ENCODE peak calls at places on chromosomes 1 and 21, in seven cellular contexts. One of them, this sample, is unnamed.

GRCh38 chr1:192609110-192610079 is 26.6 kb upstream of the RGS13 start:
- DNase-seq in progenitor cell of endocrine pancreas: no peak
- DNase-seq in thoracic aorta: peak; percentile 7
- DNase-seq in colonic mucosa: peak; percentile 50
- DNase-seq in IMR-90: no peak
- DNase-seq in H9: no peak
- DNase-seq in heart right ventricle: peak; percentile 9
- DNase-seq in this sample: peak; percentile 60

GRCh38 chr1:247857069-247857985 is at the start of gene TRIM58:
- DNase-seq in progenitor cell of endocrine pancreas: peak; percentile 50
- DNase-seq in thoracic aorta: no peak
- DNase-seq in colonic mucosa: peak; percentile 76
- DNase-seq in IMR-90: no peak
- DNase-seq in H9: no peak
- DNase-seq in heart right ventricle: no peak
- DNase-seq in this sample: peak; percentile 69

GRCh38 chr1:214538497-214538896 is 12.9 kb downstream of the PTPN14 start:
- DNase-seq in progenitor cell of endocrine pancreas: no peak
- DNase-seq in thoracic aorta: no peak
- DNase-seq in colonic mucosa: no peak
- DNase-seq in IMR-90: no peak
- DNase-seq in H9: no peak
- DNase-seq in heart right ventricle: no peak
- DNase-seq in this sample: no peak

GRCh38 chr1:62407398-62408009 is 29.3 kb upstream of the USP1 start:
- DNase-seq in progenitor cell of endocrine pancreas: no peak
- DNase-seq in thoracic aorta: no peak
- DNase-seq in colonic mucosa: peak; percentile 31
- DNase-seq in IMR-90: peak; percentile 55
- DNase-seq in H9: no peak
- DNase-seq in heart right ventricle: peak; percentile 38
- DNase-seq in this sample: no peak

GRCh38 chr21:43928726-43929125 is 63.7 kb downstream of the AGPAT3 start:
- DNase-seq in progenitor cell of endocrine pancreas: no peak
- DNase-seq in thoracic aorta: no peak
- DNase-seq in colonic mucosa: peak; percentile 74
- DNase-seq in IMR-90: no peak
- DNase-seq in H9: no peak
- DNase-seq in heart right ventricle: no peak
- DNase-seq in this sample: peak; percentile 62

GRCh38 chr1:54606990-54607325 is 16.4 kb downstream of the FAM151A start:
- DNase-seq in progenitor cell of endocrine pancreas: no peak
- DNase-seq in thoracic aorta: no peak
- DNase-seq in colonic mucosa: no peak
- DNase-seq in IMR-90: no peak
- DNase-seq in H9: no peak
- DNase-seq in heart right ventricle: no peak
- DNase-seq in this sample: no peak

GRCh38 chr1:243525085-243525487 is 269.2 kb downstream of the SDCCAG8 start:
- DNase-seq in progenitor cell of endocrine pancreas: no peak
- DNase-seq in thoracic aorta: no peak
- DNase-seq in colonic mucosa: no peak
- DNase-seq in IMR-90: peak; percentile 87
- DNase-seq in H9: no peak
- DNase-seq in heart right ventricle: no peak
- DNase-seq in this sample: no peak

GRCh38 chr1:164801791-164802572 is 243.0 kb downstream of the PBX1 start:
- DNase-seq in progenitor cell of endocrine pancreas: no peak
- DNase-seq in thoracic aorta: no peak
- DNase-seq in colonic mucosa: no peak
- DNase-seq in IMR-90: no peak
- DNase-seq in H9: no peak
- DNase-seq in heart right ventricle: no peak
- DNase-seq in this sample: no peak

GRCh38 chr1:77585610-77586314 is 96.7 kb downstream of the ZZZ3 start:
- DNase-seq in progenitor cell of endocrine pancreas: no peak
- DNase-seq in thoracic aorta: no peak
- DNase-seq in colonic mucosa: no peak
- DNase-seq in IMR-90: no peak
- DNase-seq in H9: no peak
- DNase-seq in heart right ventricle: no peak
- DNase-seq in this sample: no peak

GRCh38 chr1:12158362-12159092 is 8.3 kb upstream of the TNFRSF1B start:
- DNase-seq in progenitor cell of endocrine pancreas: no peak
- DNase-seq in thoracic aorta: no peak
- DNase-seq in colonic mucosa: no peak
- DNase-seq in IMR-90: no peak
- DNase-seq in H9: no peak
- DNase-seq in heart right ventricle: no peak
- DNase-seq in this sample: no peak

GRCh38 chr21:44299085-44299457 is 782 bp upstream of the PFKL start:
- DNase-seq in progenitor cell of endocrine pancreas: no peak
- DNase-seq in thoracic aorta: no peak
- DNase-seq in colonic mucosa: no peak
- DNase-seq in IMR-90: peak; percentile 4
- DNase-seq in H9: no peak
- DNase-seq in heart right ventricle: no peak
- DNase-seq in this sample: no peak

GRCh38 chr1:113669988-113670387 is 89.3 kb downstream of the PHTF1 start:
- DNase-seq in progenitor cell of endocrine pancreas: no peak
- DNase-seq in thoracic aorta: no peak
- DNase-seq in colonic mucosa: no peak
- DNase-seq in IMR-90: no peak
- DNase-seq in H9: no peak
- DNase-seq in heart right ventricle: no peak
- DNase-seq in this sample: no peak

GRCh38 chr1:156815307-156815826 is 1.3 kb downstream of the SH2D2A start:
- DNase-seq in progenitor cell of endocrine pancreas: no peak
- DNase-seq in thoracic aorta: peak; percentile 13
- DNase-seq in colonic mucosa: no peak
- DNase-seq in IMR-90: peak; percentile 90
- DNase-seq in H9: no peak
- DNase-seq in heart right ventricle: peak; percentile 77
- DNase-seq in this sample: no peak

GRCh38 chr1:203082571-203083462 is 3.0 kb downstream of the MYOG start:
- DNase-seq in progenitor cell of endocrine pancreas: no peak
- DNase-seq in thoracic aorta: no peak
- DNase-seq in colonic mucosa: no peak
- DNase-seq in IMR-90: no peak
- DNase-seq in H9: peak; percentile 42
- DNase-seq in heart right ventricle: peak; percentile 14
- DNase-seq in this sample: peak; percentile 3

GRCh38 chr1:25467193-25467592 is 36.5 kb downstream of the MACO1 start:
- DNase-seq in progenitor cell of endocrine pancreas: no peak
- DNase-seq in thoracic aorta: no peak
- DNase-seq in colonic mucosa: no peak
- DNase-seq in IMR-90: no peak
- DNase-seq in H9: no peak
- DNase-seq in heart right ventricle: no peak
- DNase-seq in this sample: no peak

GRCh38 chr1:154760469-154760933 is 109.6 kb downstream of the KCNN3 start:
- DNase-seq in progenitor cell of endocrine pancreas: peak; percentile 88
- DNase-seq in thoracic aorta: no peak
- DNase-seq in colonic mucosa: peak; percentile 79
- DNase-seq in IMR-90: no peak
- DNase-seq in H9: peak; percentile 78
- DNase-seq in heart right ventricle: peak; percentile 46
- DNase-seq in this sample: peak; percentile 85

GRCh38 chr21:38355992-38356781 is 99.4 kb downstream of the KCNJ15 start:
- DNase-seq in progenitor cell of endocrine pancreas: peak; percentile 82
- DNase-seq in thoracic aorta: no peak
- DNase-seq in colonic mucosa: peak; percentile 80
- DNase-seq in IMR-90: peak; percentile 61
- DNase-seq in H9: peak; percentile 83
- DNase-seq in heart right ventricle: peak; percentile 76
- DNase-seq in this sample: peak; percentile 84

GRCh38 chr1:216600730-216601426 is 122.4 kb downstream of the ESRRG start:
- DNase-seq in progenitor cell of endocrine pancreas: peak; percentile 62
- DNase-seq in thoracic aorta: peak; percentile 3
- DNase-seq in colonic mucosa: peak; percentile 85
- DNase-seq in IMR-90: peak; percentile 78
- DNase-seq in H9: peak; percentile 73
- DNase-seq in heart right ventricle: peak; percentile 75
- DNase-seq in this sample: peak; percentile 74
- TF ChIP-seq CTCF in progenitor cell of endocrine pancreas: peak; percentile 72
- TF ChIP-seq CTCF in thoracic aorta: peak; percentile 48
- TF ChIP-seq CTCF in colonic mucosa: peak; percentile 41
- TF ChIP-seq CTCF in IMR-90: peak; percentile 61
- TF ChIP-seq CTCF in H9: peak; percentile 67
- TF ChIP-seq CTCF in heart right ventricle: peak; percentile 74
- TF ChIP-seq CTCF in this sample: no peak

DNA sequence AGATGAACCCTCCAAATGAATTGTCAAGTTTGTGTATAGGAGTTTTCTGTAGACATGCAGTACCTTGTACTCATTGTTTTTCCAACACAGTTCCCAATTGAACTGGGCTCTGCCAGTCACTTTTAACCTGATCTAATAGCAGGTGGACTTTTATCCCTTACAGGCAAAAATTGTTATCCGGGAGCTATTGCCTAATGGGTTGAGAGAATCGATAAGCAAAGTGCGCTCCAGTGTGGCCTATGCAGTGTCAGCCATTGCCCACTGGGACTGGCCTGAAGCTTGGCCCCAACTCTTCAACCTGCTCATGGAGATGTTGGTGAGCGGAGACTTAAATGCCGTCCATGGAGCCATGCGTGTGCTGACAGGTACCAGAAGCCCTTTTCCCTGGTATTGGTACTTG is 19.3 kb downstream of the IPO9 start:
- DNase-seq in progenitor cell of endocrine pancreas: no peak
- DNase-seq in thoracic aorta: no peak
- DNase-seq in colonic mucosa: no peak
- DNase-seq in IMR-90: no peak
- DNase-seq in H9: no peak
- DNase-seq in heart right ventricle: no peak
- DNase-seq in this sample: no peak
- TF ChIP-seq CTCF in progenitor cell of endocrine pancreas: no peak
- TF ChIP-seq CTCF in thoracic aorta: no peak
- TF ChIP-seq CTCF in colonic mucosa: no peak
- TF ChIP-seq CTCF in IMR-90: no peak
- TF ChIP-seq CTCF in H9: no peak
- TF ChIP-seq CTCF in heart right ventricle: no peak
- TF ChIP-seq CTCF in this sample: no peak

GRCh38 chr1:231332761-231333160 is 4.9 kb downstream of the EXOC8 start:
- DNase-seq in progenitor cell of endocrine pancreas: no peak
- DNase-seq in thoracic aorta: no peak
- DNase-seq in colonic mucosa: no peak
- DNase-seq in IMR-90: no peak
- DNase-seq in H9: no peak
- DNase-seq in heart right ventricle: no peak
- DNase-seq in this sample: no peak
- TF ChIP-seq CTCF in progenitor cell of endocrine pancreas: no peak
- TF ChIP-seq CTCF in thoracic aorta: no peak
- TF ChIP-seq CTCF in colonic mucosa: no peak
- TF ChIP-seq CTCF in IMR-90: no peak
- TF ChIP-seq CTCF in H9: no peak
- TF ChIP-seq CTCF in heart right ventricle: no peak
- TF ChIP-seq CTCF in this sample: no peak

DNA sequence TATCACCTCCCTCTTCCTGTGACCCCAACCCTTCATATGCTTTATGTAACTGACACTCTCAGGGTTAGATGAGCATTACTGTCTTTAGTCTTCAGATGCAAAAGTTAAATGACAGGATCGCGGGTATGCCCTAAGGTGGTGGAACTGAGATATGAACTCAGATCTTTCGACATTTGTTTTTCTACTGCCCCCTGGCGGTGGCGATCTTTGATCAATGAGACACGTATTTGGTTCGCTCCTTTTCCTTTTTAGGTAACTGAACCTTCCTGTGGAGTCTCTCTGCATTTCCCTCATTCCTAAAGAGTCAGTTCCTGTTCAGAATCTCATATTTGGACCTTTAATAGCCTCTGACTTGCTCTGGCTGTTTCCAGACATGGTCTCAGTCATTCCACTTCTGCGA is 47.8 kb upstream of the ZP4 start:
- DNase-seq in progenitor cell of endocrine pancreas: no peak
- DNase-seq in thoracic aorta: no peak
- DNase-seq in colonic mucosa: peak; percentile 32
- DNase-seq in IMR-90: no peak
- DNase-seq in H9: peak; percentile 53
- DNase-seq in heart right ventricle: no peak
- DNase-seq in this sample: no peak
- TF ChIP-seq CTCF in progenitor cell of endocrine pancreas: no peak
- TF ChIP-seq CTCF in thoracic aorta: no peak
- TF ChIP-seq CTCF in colonic mucosa: no peak
- TF ChIP-seq CTCF in IMR-90: peak; percentile 4
- TF ChIP-seq CTCF in H9: peak; percentile 69
- TF ChIP-seq CTCF in heart right ventricle: no peak
- TF ChIP-seq CTCF in this sample: no peak

DNA sequence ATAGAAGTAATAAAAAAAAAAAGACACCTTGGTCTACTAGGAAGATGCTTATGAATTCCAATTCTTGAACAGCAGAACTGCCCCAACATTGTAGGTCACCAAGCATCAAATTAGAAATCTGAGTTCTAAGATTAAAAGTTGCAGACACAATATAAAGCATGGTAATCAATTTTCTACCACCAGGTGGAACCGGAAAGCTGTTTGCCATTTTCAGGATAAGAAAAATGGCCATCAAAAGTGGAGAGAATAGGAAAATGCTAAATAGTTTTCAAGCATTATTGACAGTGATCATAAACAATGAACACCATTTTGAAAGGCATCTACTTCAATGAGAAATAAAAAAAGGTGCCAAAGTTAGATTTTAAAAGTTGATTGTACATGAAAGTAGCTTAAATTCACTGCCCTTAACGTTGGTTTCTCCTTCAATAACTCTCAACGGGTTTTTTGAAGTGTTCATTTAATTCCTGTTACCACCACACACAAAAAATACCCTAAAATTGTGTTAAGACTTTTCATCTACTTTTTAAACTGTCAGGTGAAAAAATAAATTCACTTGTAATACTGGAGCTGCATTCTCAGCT is 252.9 kb downstream of the KCNT2 start:
- DNase-seq in progenitor cell of endocrine pancreas: no peak
- DNase-seq in thoracic aorta: no peak
- DNase-seq in colonic mucosa: no peak
- DNase-seq in IMR-90: peak; percentile 25
- DNase-seq in H9: no peak
- DNase-seq in heart right ventricle: no peak
- DNase-seq in this sample: no peak
- TF ChIP-seq CTCF in progenitor cell of endocrine pancreas: peak; percentile 49
- TF ChIP-seq CTCF in thoracic aorta: peak; percentile 28
- TF ChIP-seq CTCF in colonic mucosa: no peak
- TF ChIP-seq CTCF in IMR-90: peak; percentile 61
- TF ChIP-seq CTCF in H9: peak; percentile 63
- TF ChIP-seq CTCF in heart right ventricle: peak; percentile 59
- TF ChIP-seq CTCF in this sample: no peak

This sample was measured in stomach.